ENCODE peak calls at places on chromosomes 7 and 10, in ten cellular contexts. C, V, X, M, O, Q, K, I, F and S are unnamed samples. For H3K9me2 and H3K4me1, the result is how much of the 10 kb centered on the place peaks cover.

GRCh38 chr7:48097511-48098231 is 8.6 kb downstream of the UPP1 start:
- DNase-seq in C (peak), V (no peak), X (no peak), M (no peak), O (no peak), Q (no peak), K (no peak), I (no peak), F (no peak), S (no peak)

GRCh38 chr10:60114765-60115586 is 208.6 kb upstream of the CCDC6 start:
- DNase-seq in C (peak), V (peak), X (peak), M (peak), O (peak), Q (peak), K (peak), I (peak), F (peak), S (peak)

GRCh38 chr10:37856881-37857286 is 526 bp downstream of the ZNF248 start:
- DNase-seq in C (no peak), V (peak), X (peak), M (peak), O (no peak), Q (no peak), K (no peak), I (peak), F (peak), S (peak)

GRCh38 chr10:71371750-71372166 is 25.0 kb upstream of the CDH23 start:
- DNase-seq in C (no peak), V (no peak), X (no peak), M (no peak), O (no peak), Q (no peak), K (no peak), I (peak), F (no peak), S (peak)

GRCh38 chr7:16098058-16098457 is 323.3 kb downstream of the CRPPA start:
- DNase-seq in C (no peak), V (no peak), X (no peak), M (peak), O (no peak), Q (no peak), K (no peak), I (no peak), F (no peak), S (no peak)

GRCh38 chr10:27760867-27761266 is 15.2 kb upstream of the MKX start:
- DNase-seq in C (no peak), V (no peak), X (no peak), M (no peak), O (no peak), Q (no peak), K (no peak), I (no peak), F (no peak), S (no peak)

GRCh38 chr10:32005050-32005449 is 51.2 kb downstream of the KIF5B start:
- DNase-seq in C (peak), V (peak), X (peak), M (peak), O (peak), Q (peak), K (peak), I (peak), F (peak), S (peak)

GRCh38 chr7:156003220-156004162 is 191.2 kb upstream of the SHH start:
- DNase-seq in C (no peak), V (no peak), X (no peak), M (no peak), O (no peak), Q (no peak), K (no peak), I (no peak), F (no peak), S (no peak)

GRCh38 chr7:132249591-132249971 is 326.7 kb downstream of the PLXNA4 start:
- DNase-seq in C (peak), V (peak), X (peak), M (peak), O (peak), Q (no peak), K (no peak), I (no peak), F (peak), S (no peak)

GRCh38 chr10:119219747-119220320 is 12.5 kb downstream of the GRK5 start:
- DNase-seq in C (peak), V (no peak), X (no peak), M (no peak), O (no peak), Q (no peak), K (no peak), I (no peak), F (no peak), S (no peak)

GRCh38 chr10:131698986-131699385 is 201.8 kb upstream of the PPP2R2D start:
- DNase-seq in C (no peak), V (no peak), X (no peak), M (no peak), O (no peak), Q (no peak), K (no peak), I (no peak), F (no peak), S (no peak)

GRCh38 chr10:21516270-21517131 is 9.0 kb downstream of the SKIDA1 start:
- DNase-seq in C (peak), V (peak), X (peak), M (peak), O (peak), Q (no peak), K (peak), I (peak), F (peak), S (peak)

GRCh38 chr10:12547301-12547771 is 198.0 kb downstream of the CAMK1D start:
- DNase-seq in C (no peak), V (no peak), X (no peak), M (no peak), O (no peak), Q (no peak), K (no peak), I (no peak), F (no peak), S (no peak)

GRCh38 chr7:27217951-27218350 is 18.1 kb upstream of the HOXA13 start:
- DNase-seq in C (no peak), V (no peak), X (no peak), M (no peak), O (no peak), Q (no peak), K (no peak), I (no peak), F (no peak), S (no peak)

DNA sequence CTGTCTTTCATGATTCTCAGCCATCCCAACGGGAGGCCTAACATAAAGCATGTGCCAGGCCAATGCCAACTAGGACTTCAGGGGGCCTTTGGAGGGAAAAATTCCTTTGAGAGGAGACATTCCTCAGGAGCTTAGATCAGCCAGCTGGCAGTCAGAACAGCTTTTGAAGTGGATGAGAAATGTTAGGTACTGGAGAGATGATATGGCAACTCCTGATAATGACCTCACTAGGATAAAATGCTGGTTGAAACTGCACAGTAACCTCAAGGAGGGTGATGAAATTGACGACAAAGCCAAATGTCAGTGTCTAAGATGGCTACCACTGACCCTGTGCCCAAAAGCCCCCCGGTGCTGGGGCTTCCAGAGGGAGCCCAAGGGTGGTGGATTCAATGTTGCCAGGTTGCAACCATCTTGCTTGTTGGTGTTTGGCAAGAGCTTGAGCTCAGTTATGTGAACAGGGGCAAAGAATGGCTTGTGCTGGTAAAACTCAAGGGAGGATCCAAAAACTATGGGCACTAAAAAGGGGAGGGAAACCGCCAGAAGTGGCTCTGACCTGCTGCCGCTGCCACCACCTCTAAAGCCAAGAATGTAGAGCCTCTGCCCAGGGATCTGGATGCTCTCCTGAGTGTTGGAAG is 121.2 kb downstream of the UBE2H start:
- DNase-seq in C (peak), V (peak), X (no peak), M (peak), O (peak), Q (peak), K (peak), I (no peak), F (no peak), S (no peak)
- H3K9me2 ChIP-seq in C (under half), V (under half), X (under half), M (under half), O (under half), Q (under half), K (under half), I (under half), F (under half), S (under half)

GRCh38 chr7:18013936-18014335 is 13.7 kb downstream of the PRPS1L1 start:
- DNase-seq in C (peak), V (no peak), X (no peak), M (peak), O (no peak), Q (no peak), K (no peak), I (no peak), F (no peak), S (no peak)
- H3K4me3 ChIP-seq in C (no peak), V (no peak), X (no peak), M (no peak), O (no peak), Q (no peak), K (no peak), I (no peak), F (no peak), S (no peak)

DNA sequence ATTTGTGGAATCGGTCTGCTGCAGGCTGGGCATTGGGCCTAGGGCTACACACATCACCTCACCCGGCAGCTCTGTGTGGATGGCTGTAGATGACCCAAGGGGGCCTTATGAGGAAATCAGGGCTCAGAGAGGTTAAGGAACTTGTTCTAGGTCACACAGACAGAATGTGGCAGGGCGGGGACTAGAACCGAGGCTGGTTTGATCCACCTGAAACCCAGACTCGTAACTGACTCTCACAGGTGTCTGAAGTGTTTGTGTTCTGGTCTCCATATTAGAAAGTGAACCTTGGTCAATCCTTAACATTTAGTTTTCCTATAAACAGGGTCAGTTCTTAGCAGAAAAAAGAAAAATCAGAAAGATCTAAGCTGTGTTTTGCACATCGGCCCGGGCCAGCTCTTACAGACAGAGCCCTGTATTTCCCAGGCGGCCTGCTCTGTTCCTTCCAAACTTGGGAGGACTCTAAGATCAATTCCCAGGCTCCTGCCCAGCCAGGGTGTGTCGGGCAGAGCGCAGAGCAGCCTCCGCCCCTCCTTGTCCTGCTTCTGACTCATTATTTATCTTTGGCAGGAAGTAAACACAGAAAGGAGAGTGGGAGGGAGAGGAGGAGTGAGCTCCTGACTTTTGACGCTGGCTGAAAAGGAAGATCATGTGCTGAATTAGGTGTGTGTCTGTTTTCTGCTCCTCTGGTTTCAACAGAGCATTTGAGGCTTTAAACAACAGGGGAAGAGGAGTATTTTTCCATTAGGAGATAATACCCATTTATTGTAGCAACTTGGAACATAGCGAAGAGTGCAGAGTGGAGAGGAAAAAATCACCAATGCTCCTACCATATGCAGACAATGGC is 74.1 kb downstream of the TACC2 start:
- DNase-seq in C (peak), V (peak), X (no peak), M (peak), O (peak), Q (peak), K (peak), I (no peak), F (peak), S (no peak)
- H3K4me1 ChIP-seq in C (under half), V (under half), X (under half), M (under half), O (under half), Q (under half), K (under half), I (under half), F (under half), S (under half)

DNA sequence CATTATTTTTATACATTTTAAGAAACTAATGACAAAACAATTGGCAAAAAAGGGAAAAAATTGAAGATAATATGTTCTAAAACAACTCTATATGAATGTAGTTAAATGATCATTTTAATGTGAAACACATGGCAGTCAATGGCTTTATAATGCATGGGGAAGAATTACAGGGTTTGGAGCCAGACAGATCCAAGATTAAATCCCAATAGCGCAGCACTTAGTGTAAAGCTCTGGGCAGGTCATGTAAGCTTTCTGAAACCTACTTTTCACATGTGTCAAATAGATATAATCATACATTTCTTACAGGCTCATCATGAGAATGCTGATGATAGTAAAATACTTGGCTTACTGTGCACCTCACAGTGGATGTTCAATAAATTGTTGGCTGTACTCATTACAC is 48.0 kb upstream of the ZNF365 start:
- DNase-seq in C (no peak), V (no peak), X (no peak), M (no peak), O (no peak), Q (no peak), K (no peak), I (no peak), F (peak), S (no peak)
- H3K9me2 ChIP-seq in C (under half), V (under half), X (under half), M (under half), O (under half), Q (under half), K (under half), I (under half), F (under half), S (under half)

GRCh38 chr7:562394-562675 is 42.7 kb upstream of the PDGFA start:
- DNase-seq in C (no peak), V (no peak), X (no peak), M (no peak), O (no peak), Q (no peak), K (no peak), I (no peak), F (no peak), S (no peak)

GRCh38 chr7:562789-563628 is 43.4 kb upstream of the PDGFA start:
- DNase-seq in C (no peak), V (no peak), X (no peak), M (no peak), O (no peak), Q (no peak), K (no peak), I (no peak), F (no peak), S (no peak)

GRCh38 chr7:560966-561630 is 41.5 kb upstream of the PDGFA start:
- DNase-seq in C (no peak), V (no peak), X (no peak), M (no peak), O (no peak), Q (no peak), K (no peak), I (no peak), F (no peak), S (no peak)

GRCh38 chr7:563629-564170 is 44.1 kb upstream of the PDGFA start:
- DNase-seq in C (no peak), V (no peak), X (no peak), M (no peak), O (no peak), Q (no peak), K (no peak), I (no peak), F (no peak), S (no peak)

GRCh38 chr7:561631-562393 is 42.2 kb upstream of the PDGFA start:
- DNase-seq in C (no peak), V (no peak), X (no peak), M (no peak), O (no peak), Q (no peak), K (no peak), I (no peak), F (no peak), S (no peak)
- H3K4me3 ChIP-seq in C (no peak), V (no peak), X (no peak), M (no peak), O (no peak), Q (no peak), K (no peak), I (no peak), F (no peak), S (no peak)

DNA sequence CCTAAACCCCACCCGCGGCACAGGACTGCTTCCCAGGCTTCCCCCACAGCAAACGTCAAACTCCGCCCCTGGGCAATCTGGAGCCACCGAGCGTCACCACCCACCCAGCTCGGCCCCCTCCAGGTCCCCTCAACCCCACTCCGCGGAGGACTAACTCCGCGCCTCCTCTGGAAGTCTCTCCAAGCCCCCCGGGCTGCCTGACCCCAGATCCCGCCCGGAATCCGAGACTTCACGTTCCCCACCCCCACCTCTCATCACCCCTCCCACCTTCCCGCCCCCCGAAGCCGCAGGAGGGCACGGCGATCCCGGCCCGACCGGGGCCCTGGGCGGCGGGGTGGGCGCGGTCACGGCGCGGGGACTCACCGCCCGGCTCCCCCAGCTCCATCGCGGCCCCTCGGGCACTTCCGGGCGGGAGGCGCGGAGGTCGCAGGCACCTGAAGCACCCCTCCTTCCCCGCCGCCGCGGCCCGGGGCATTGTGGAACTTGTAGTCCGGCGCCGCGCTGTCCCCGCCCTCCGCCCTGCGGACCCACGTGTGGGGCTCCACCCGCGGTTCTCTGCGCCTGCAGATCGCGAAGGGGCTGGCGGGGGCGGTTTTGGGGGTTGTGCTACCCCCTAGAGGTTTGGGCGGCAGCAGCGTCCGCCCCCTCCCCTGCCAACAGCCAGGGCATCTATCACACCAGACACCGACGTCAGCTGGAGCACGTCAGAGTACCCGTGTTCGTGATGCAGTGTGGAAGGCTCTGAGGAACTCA is at the start of gene TMUB1:
- DNase-seq in C (peak), V (peak), X (peak), M (peak), O (peak), Q (no peak), K (peak), I (peak), F (peak), S (peak)
- H3K4me1 ChIP-seq in C (under half), V (under half), X (under half), M (under half), O (half or more), Q (half or more), K (under half), I (under half), F (half or more), S (half or more)